ENCODE peak calls at places on chromosomes 7 and 10, in five cellular contexts. C is IMR-90, S is mesenchymal stem cell, F is neuronal stem cell, Y is H1. X is an unnamed sample.

GRCh38 chr7:56083150-56083785 is 9.5 kb downstream of the PHKG1 start:
- DNase-seq in C (no peak), S (no peak), F (no peak), Y (no peak), X (no peak)

GRCh38 chr10:87935290-87936141 is 72.1 kb downstream of the PTEN start:
- DNase-seq in C (peak; percentile 49), S (peak; percentile 56), F (no peak), Y (no peak), X (peak; percentile 32)

GRCh38 chr10:17005621-17006566 is 123.7 kb downstream of the CUBN start:
- DNase-seq in C (no peak), S (peak; percentile 50), F (no peak), Y (no peak), X (no peak)

GRCh38 chr7:133551471-133551870 is 298.6 kb downstream of the EXOC4 start:
- DNase-seq in C (no peak), S (no peak), F (no peak), Y (no peak), X (no peak)

GRCh38 chr10:13993169-13993568 is 337.6 kb downstream of the FRMD4A start:
- DNase-seq in C (peak; percentile 90), S (peak; percentile 66), F (no peak), Y (no peak), X (no peak)

GRCh38 chr7:158030071-158030470 is 557.6 kb downstream of the PTPRN2 start:
- DNase-seq in C (no peak), S (no peak), F (no peak), Y (no peak), X (no peak)

GRCh38 chr7:47181609-47182264 is 400.2 kb downstream of the TNS3 start:
- DNase-seq in C (no peak), S (no peak), F (no peak), Y (no peak), X (no peak)

GRCh38 chr10:97355571-97355975 is 21.0 kb upstream of the FRAT2 start:
- DNase-seq in C (no peak), S (no peak), F (no peak), Y (no peak), X (peak; percentile 42)

GRCh38 chr10:30758341-30758740 is 128.8 kb upstream of the LYZL2 start:
- DNase-seq in C (peak; percentile 43), S (no peak), F (no peak), Y (no peak), X (no peak)

GRCh38 chr7:147474862-147475261 is 1115.7 kb upstream of the C7orf33 start:
- DNase-seq in C (no peak), S (no peak), F (no peak), Y (no peak), X (no peak)

GRCh38 chr7:100682991-100683658 is 9.6 kb downstream of the GNB2 start:
- DNase-seq in C (no peak), S (no peak), F (no peak), Y (no peak), X (no peak)

GRCh38 chr7:108094375-108094774 is 35.8 kb downstream of the LAMB4 start:
- DNase-seq in C (peak; percentile 76), S (peak; percentile 18), F (no peak), Y (no peak), X (no peak)

GRCh38 chr7:102424129-102424551 is 9.2 kb upstream of the ORAI2 start:
- DNase-seq in C (no peak), S (no peak), F (no peak), Y (no peak), X (peak; percentile 27)

GRCh38 chr10:52774182-52774581 is 1.6 kb upstream of the MBL2 start:
- DNase-seq in C (no peak), S (no peak), F (no peak), Y (no peak), X (no peak)

GRCh38 chr7:5420841-5421625 is 2.6 kb downstream of the TNRC18 start:
- DNase-seq in C (no peak), S (peak; percentile 23), F (no peak), Y (no peak), X (no peak)

GRCh38 chr10:131082201-131082850 is 229.2 kb downstream of the TCERG1L start:
- DNase-seq in C (no peak), S (no peak), F (no peak), Y (no peak), X (no peak)

GRCh38 chr7:25399000-25399750 is 170.9 kb upstream of the NPVF start:
- DNase-seq in C (no peak), S (no peak), F (no peak), Y (no peak), X (no peak)

GRCh38 chr10:110016037-110016436 is 8.3 kb downstream of the ADD3 start:
- DNase-seq in C (peak; percentile 28), S (no peak), F (peak; percentile 48), Y (no peak), X (peak; percentile 85)

GRCh38 chr10:79007037-79007842 is 61.5 kb upstream of the ZMIZ1 start:
- DNase-seq in C (no peak), S (peak; percentile 32), F (no peak), Y (no peak), X (no peak)

GRCh38 chr7:148394582-148394981 is 196.0 kb upstream of the C7orf33 start:
- DNase-seq in C (no peak), S (no peak), F (no peak), Y (no peak), X (peak; percentile 69)

GRCh38 chr10:5271526-5271925 is 74.9 kb downstream of the AKR1C4 start:
- DNase-seq in C (no peak), S (peak; percentile 10), F (no peak), Y (no peak), X (no peak)

GRCh38 chr7:66138994-66139752 is 24.5 kb downstream of the CRCP start:
- DNase-seq in C (peak; percentile 58), S (no peak), F (no peak), Y (no peak), X (no peak)

GRCh38 chr7:51175316-51175991 is 141.2 kb downstream of the COBL start:
- DNase-seq in C (no peak), S (no peak), F (no peak), Y (no peak), X (peak; percentile 57)

GRCh38 chr7:91239171-91239604 is 25.0 kb upstream of the FZD1 start:
- DNase-seq in C (peak; percentile 84), S (peak; percentile 88), F (no peak), Y (no peak), X (no peak)

GRCh38 chr10:69222157-69223027 is 2.3 kb downstream of the HKDC1 start:
- DNase-seq in C (peak; percentile 67), S (peak; percentile 71), F (peak; percentile 40), Y (peak; percentile 25), X (peak; percentile 88)

GRCh38 chr10:112631501-112632410 is 184.7 kb downstream of the VTI1A start:
- DNase-seq in C (no peak), S (peak; percentile 86), F (no peak), Y (no peak), X (no peak)

GRCh38 chr7:111056371-111056770 is 34.6 kb upstream of the LRRN3 start:
- DNase-seq in C (no peak), S (no peak), F (no peak), Y (no peak), X (no peak)

GRCh38 chr7:47651355-47652317 is 69.7 kb upstream of the TNS3 start:
- DNase-seq in C (peak; percentile 99), S (peak; percentile 99), F (no peak), Y (no peak), X (no peak)

GRCh38 chr10:124798364-124798763 is 3.3 kb upstream of the ABRAXAS2 start:
- DNase-seq in C (no peak), S (no peak), F (no peak), Y (no peak), X (peak; percentile 26)

GRCh38 chr10:63133787-63134557 is 844 bp downstream of the NRBF2 start:
- DNase-seq in C (peak; percentile 53), S (peak; percentile 51), F (no peak), Y (no peak), X (peak; percentile 58)

GRCh38 chr7:143041346-143041745 is 10.8 kb upstream of the OR6V1 start:
- DNase-seq in C (no peak), S (no peak), F (no peak), Y (no peak), X (no peak)

GRCh38 chr7:595621-596010 is 76.0 kb upstream of the PDGFA start:
- DNase-seq in C (no peak), S (no peak), F (no peak), Y (no peak), X (no peak)
- H3K4me3 ChIP-seq in C (no peak overlapping the region), S (no peak overlapping the region), F (no peak overlapping the region), Y (no peak overlapping the region), X (no peak overlapping the region)

GRCh38 chr7:150401424-150401790 is 22.3 kb downstream of the ZNF775 start:
- DNase-seq in C (no peak), S (no peak), F (no peak), Y (no peak), X (no peak)

GRCh38 chr7:150399861-150400778 is 21.0 kb downstream of the ZNF775 start:
- DNase-seq in C (peak; percentile 19), S (peak; percentile 74), F (no peak), Y (no peak), X (peak; percentile 79)

GRCh38 chr7:150399421-150399820 is 20.3 kb downstream of the ZNF775 start:
- DNase-seq in C (no peak), S (no peak), F (no peak), Y (no peak), X (no peak)

GRCh38 chr7:150401861-150402631 is 22.9 kb downstream of the ZNF775 start:
- DNase-seq in C (no peak), S (no peak), F (no peak), Y (peak; percentile 88), X (peak; percentile 81)

GRCh38 chr7:150400779-150401423 is 21.8 kb downstream of the ZNF775 start:
- DNase-seq in C (no peak), S (no peak), F (no peak), Y (no peak), X (peak; percentile 57)
- H3K4ac ChIP-seq in C (no peak overlapping the region), S (peak overlapping the region; percentile 41), F (no peak overlapping the region), Y (peak overlapping the region; percentile 61), X (no peak overlapping the region)

GRCh38 chr10:49359349-49360231 is 36.3 kb downstream of the DRGX start:
- DNase-seq in C (peak; percentile 12), S (no peak), F (no peak), Y (no peak), X (peak; percentile 96)
- H2BK15ac ChIP-seq in C (no peak overlapping the region), S (no peak overlapping the region), F (no peak overlapping the region), Y (peak overlapping the region; percentile 94), X (no peak overlapping the region)

GRCh38 chr7:132350741-132351140 is 225.5 kb downstream of the PLXNA4 start:
- DNase-seq in C (no peak), S (no peak), F (no peak), Y (no peak), X (no peak)
- H3K4me3 ChIP-seq in C (no peak overlapping the region), S (no peak overlapping the region), F (no peak overlapping the region), Y (no peak overlapping the region), X (no peak overlapping the region)

DNA sequence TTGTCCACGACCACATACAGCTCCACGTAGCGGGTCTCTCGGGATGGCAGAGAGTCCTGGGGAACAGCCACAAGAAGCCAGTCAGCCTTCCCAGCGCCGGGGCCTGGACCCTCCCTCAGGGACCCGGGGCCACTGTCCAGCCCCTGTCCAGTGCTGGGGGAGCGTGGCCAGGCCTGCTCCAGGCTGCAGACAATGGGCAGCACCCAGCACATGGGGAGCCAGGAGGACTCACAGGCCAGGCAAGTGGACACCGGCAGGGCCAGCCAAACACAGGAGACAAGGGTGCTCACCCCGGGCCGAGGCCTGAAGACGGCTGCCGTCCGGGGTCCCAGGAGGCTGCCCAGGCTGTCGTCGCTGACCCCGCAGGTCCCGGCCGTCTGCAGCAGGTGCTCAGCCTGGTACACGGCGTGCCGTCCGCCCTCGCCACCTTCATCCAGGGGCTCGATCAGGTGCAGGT is 3.7 kb downstream of the ADAM8 start:
- DNase-seq in C (no peak), S (no peak), F (no peak), Y (no peak), X (no peak)
- H3K4ac ChIP-seq in C (no peak overlapping the region), S (no peak overlapping the region), F (peak overlapping the region; percentile 76), Y (no peak overlapping the region), X (no peak overlapping the region)

X was measured in mesendoderm.